ENCODE peak calls at places on chromosomes 2 and 18, in eight cellular contexts. B, F, A, Y, Q, U, H and P are unnamed samples.

GRCh38 chr2:159677654-159678053 is 34.7 kb upstream of the MARCHF7 start:
- DNase-seq in H (no peak), Q (no peak), A (peak), B (no peak), U (no peak), Y (no peak), F (no peak), P (no peak)

GRCh38 chr2:159010340-159010739 is 41.9 kb downstream of the TANC1 start:
- DNase-seq in A (peak), Y (no peak), B (no peak), H (no peak), U (no peak), Q (no peak), F (no peak), P (no peak)

GRCh38 chr2:188085421-188085820 is 206.3 kb upstream of the GULP1 start:
- DNase-seq in A (no peak), H (no peak), B (no peak), Q (no peak), U (no peak), F (no peak), Y (no peak), P (no peak)

GRCh38 chr2:212135739-212136138 is 402.9 kb downstream of the ERBB4 start:
- DNase-seq in Y (no peak), B (no peak), F (no peak), A (peak), H (no peak), U (no peak), Q (no peak), P (no peak)

GRCh38 chr2:136141510-136142154 is 23.7 kb upstream of the CXCR4 start:
- DNase-seq in B (no peak), A (no peak), Y (no peak), Q (no peak), H (no peak), F (no peak), U (no peak), P (no peak)

GRCh38 chr2:16165518-16166326 is 225.4 kb downstream of the MYCN start:
- DNase-seq in A (no peak), B (no peak), F (no peak), Y (no peak), H (no peak), Q (no peak), U (no peak), P (no peak)

GRCh38 chr2:150271952-150272351 is 215.5 kb downstream of the RND3 start:
- DNase-seq in Y (no peak), B (no peak), Q (no peak), A (peak), F (no peak), H (no peak), U (no peak), P (no peak)

GRCh38 chr2:206805922-206806607 is 40.7 kb downstream of the FASTKD2 start:
- DNase-seq in B (no peak), U (no peak), A (peak), F (no peak), H (no peak), Q (no peak), Y (no peak), P (no peak)

GRCh38 chr2:239832101-239832994 is 192.8 kb downstream of the NDUFA10 start:
- DNase-seq in A (no peak), Q (no peak), B (no peak), U (no peak), H (no peak), Y (peak), F (no peak), P (peak)

GRCh38 chr2:120635146-120635545 is 100.5 kb upstream of the GLI2 start:
- DNase-seq in Q (no peak), U (no peak), B (no peak), A (no peak), H (no peak), Y (no peak), F (no peak), P (no peak)

GRCh38 chr2:172279843-172280242 is 147.5 kb upstream of the ITGA6 start:
- DNase-seq in B (no peak), A (no peak), Q (no peak), F (no peak), Y (no peak), U (no peak), H (no peak), P (no peak)

GRCh38 chr2:46796843-46797625 is 118.6 kb downstream of the MCFD2 start:
- DNase-seq in B (no peak), H (no peak), A (no peak), Y (no peak), Q (no peak), F (no peak), U (no peak), P (no peak)

GRCh38 chr18:12837747-12838146 is 46.3 kb downstream of the PTPN2 start:
- DNase-seq in A (peak), Y (no peak), Q (no peak), F (no peak), B (no peak), U (no peak), H (no peak), P (no peak)

GRCh38 chr2:187349328-187349944 is 98.6 kb downstream of the CALCRL start:
- DNase-seq in Y (no peak), U (no peak), H (no peak), A (peak), Q (no peak), F (no peak), B (no peak), P (no peak)

GRCh38 chr2:173359231-173359630 is 4.6 kb downstream of the CDCA7 start:
- DNase-seq in F (no peak), B (no peak), U (no peak), Q (peak), H (peak), Y (no peak), A (no peak), P (no peak)

GRCh38 chr2:240164586-240164985 is 24.1 kb upstream of the OTOS start:
- DNase-seq in U (no peak), Q (no peak), Y (no peak), H (no peak), F (no peak), B (no peak), A (no peak), P (no peak)

GRCh38 chr2:183284606-183285005 is 160.4 kb downstream of the NUP35 start:
- DNase-seq in F (no peak), H (no peak), A (peak), B (no peak), Y (no peak), U (no peak), Q (no peak), P (no peak)

GRCh38 chr18:78721986-78722385 is 257.6 kb upstream of the SALL3 start:
- DNase-seq in Q (no peak), U (no peak), H (no peak), B (no peak), F (no peak), A (no peak), Y (no peak), P (no peak)

GRCh38 chr2:159411460-159411859 is 125.0 kb upstream of the WDSUB1 start:
- DNase-seq in U (no peak), Q (no peak), H (no peak), F (no peak), Y (no peak), B (no peak), A (no peak), P (no peak)

GRCh38 chr2:73089270-73090030 is 17.9 kb upstream of the SFXN5 start:
- DNase-seq in Q (no peak), A (peak), Y (peak), U (no peak), B (peak), H (no peak), F (peak), P (peak)

GRCh38 chr2:75481041-75481836 is 79.5 kb downstream of the EVA1A start:
- DNase-seq in A (peak), Y (no peak), B (no peak), H (peak), Q (peak), F (no peak), U (no peak), P (no peak)

GRCh38 chr18:36610258-36610657 is 218.5 kb downstream of the TPGS2 start:
- DNase-seq in U (no peak), Y (no peak), Q (no peak), H (peak), B (no peak), A (no peak), F (no peak), P (no peak)

GRCh38 chr2:25041307-25041927 is 459 bp upstream of the EFR3B start:
- DNase-seq in Y (peak), H (peak), A (peak), Q (peak), F (peak), B (peak), U (no peak), P (peak)

GRCh38 chr2:208725280-208725679 is 318.7 kb downstream of the PTH2R start:
- DNase-seq in H (no peak), Q (no peak), U (no peak), Y (no peak), A (no peak), B (no peak), F (no peak), P (no peak)

GRCh38 chr18:62596145-62597005 is 73.5 kb downstream of the ZCCHC2 start:
- DNase-seq in B (no peak), H (no peak), F (peak), U (no peak), Q (no peak), A (peak), Y (no peak), P (no peak)

GRCh38 chr2:55926246-55926645 is 2.7 kb upstream of the EFEMP1 start:
- DNase-seq in U (no peak), F (no peak), Y (no peak), A (no peak), H (no peak), B (no peak), Q (no peak), P (no peak)

GRCh38 chr2:55922488-55922887 is 1.1 kb downstream of the EFEMP1 start:
- DNase-seq in A (peak), Y (no peak), H (no peak), Q (no peak), F (no peak), U (no peak), B (no peak), P (no peak)

GRCh38 chr2:55926974-55927373 is 3.4 kb upstream of the EFEMP1 start:
- DNase-seq in U (no peak), Y (no peak), Q (no peak), F (no peak), B (no peak), H (no peak), A (no peak), P (no peak)

GRCh38 chr2:55923978-55924325 is 370 bp upstream of the EFEMP1 start:
- DNase-seq in Q (no peak), A (no peak), Y (no peak), B (no peak), F (no peak), U (no peak), H (no peak), P (no peak)

GRCh38 chr2:55923091-55923977 is at the start of gene EFEMP1:
- DNase-seq in Q (no peak), F (peak), U (no peak), Y (peak), A (peak), H (peak), B (peak), P (peak)
- H3K4me3 ChIP-seq in Q (no peak), F (peak), U (no peak), Y (peak), A (peak), H (peak), B (peak), P (peak)

GRCh38 chr2:60556441-60556997 is 3.1 kb upstream of the BCL11A start:
- DNase-seq in B (no peak), Q (peak), H (no peak), F (no peak), Y (no peak), A (no peak), U (no peak), P (no peak)

GRCh38 chr2:60558536-60558935 is 5.1 kb upstream of the BCL11A start:
- DNase-seq in F (no peak), Y (no peak), B (no peak), A (no peak), H (no peak), Q (no peak), U (no peak), P (no peak)

GRCh38 chr2:60555794-60556161 is 2.3 kb upstream of the BCL11A start:
- DNase-seq in B (no peak), U (no peak), Q (peak), H (no peak), A (no peak), F (no peak), Y (no peak), P (no peak)

GRCh38 chr2:60555066-60555793 is 1.8 kb upstream of the BCL11A start:
- DNase-seq in Q (peak), F (peak), Y (no peak), A (peak), B (no peak), H (peak), U (peak), P (peak)

GRCh38 chr2:60556998-60557955 is 3.8 kb upstream of the BCL11A start:
- DNase-seq in Y (no peak), U (no peak), F (no peak), A (no peak), Q (no peak), H (no peak), B (no peak), P (no peak)
- H3K4me3 ChIP-seq in Y (peak), U (peak), F (peak), A (no peak), Q (peak), H (peak), B (no peak), P (peak)

GRCh38 chr2:95297639-95298395 is 670 bp downstream of the KCNIP3 start:
- DNase-seq in A (no peak), F (no peak), Y (no peak), B (no peak), H (no peak), U (no peak), Q (no peak), P (no peak)

GRCh38 chr2:95298471-95299111 is 1.4 kb downstream of the KCNIP3 start:
- DNase-seq in F (no peak), Q (no peak), H (no peak), B (no peak), A (no peak), U (no peak), Y (no peak), P (no peak)

GRCh38 chr2:95295376-95295775 is 1.8 kb upstream of the KCNIP3 start:
- DNase-seq in A (no peak), B (no peak), Y (no peak), H (no peak), U (no peak), Q (no peak), F (no peak), P (no peak)

GRCh38 chr2:95296036-95296435 is 1.1 kb upstream of the KCNIP3 start:
- DNase-seq in H (no peak), U (no peak), A (no peak), Y (no peak), Q (no peak), B (no peak), F (no peak), P (no peak)

GRCh38 chr2:95297088-95297487 is at the start of gene KCNIP3:
- DNase-seq in A (no peak), Y (no peak), F (no peak), B (no peak), U (no peak), Q (no peak), H (no peak), P (no peak)
- H3K4me3 ChIP-seq in A (no peak), Y (no peak), F (peak), B (no peak), U (no peak), Q (no peak), H (no peak), P (no peak)

GRCh38 chr18:57928466-57928865 is 115.6 kb upstream of the NEDD4L start:
- DNase-seq in Q (no peak), H (no peak), A (no peak), B (no peak), Y (no peak), U (no peak), F (no peak), P (no peak)

GRCh38 chr18:57929922-57930321 is 114.1 kb upstream of the NEDD4L start:
- DNase-seq in U (no peak), Y (no peak), A (no peak), Q (no peak), F (no peak), B (no peak), H (no peak), P (no peak)

GRCh38 chr18:57931038-57931437 is 113.0 kb upstream of the NEDD4L start:
- DNase-seq in A (no peak), U (no peak), Y (no peak), H (peak), B (no peak), Q (peak), F (no peak), P (no peak)

GRCh38 chr18:57927511-57927910 is 116.5 kb upstream of the NEDD4L start:
- DNase-seq in U (no peak), H (no peak), Q (no peak), B (no peak), A (no peak), Y (no peak), F (no peak), P (no peak)

DNA sequence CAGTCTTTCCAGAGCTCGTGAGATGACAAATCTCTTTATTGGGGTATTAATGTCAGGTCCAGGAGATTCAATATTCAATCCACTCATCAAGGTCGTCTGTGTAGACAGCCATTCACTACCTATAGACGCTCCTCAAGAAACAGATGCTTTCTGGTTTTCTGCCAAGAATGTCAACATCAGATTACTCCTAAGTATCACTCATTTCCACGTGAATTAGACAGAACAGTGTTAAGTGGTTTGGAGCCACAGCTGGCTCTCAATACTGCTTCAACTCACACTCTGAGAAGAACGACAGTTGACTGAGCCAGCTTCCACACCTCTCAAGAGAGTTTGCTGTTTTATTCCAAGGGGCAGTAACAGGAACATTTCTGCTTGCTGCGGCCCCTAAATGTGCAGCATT is 113.5 kb upstream of the NEDD4L start:
- DNase-seq in H (no peak), Q (no peak), Y (no peak), U (no peak), B (no peak), F (no peak), A (peak), P (no peak)
- H3K4me3 ChIP-seq in H (no peak), Q (no peak), Y (no peak), U (no peak), B (no peak), F (no peak), A (no peak), P (no peak)

GRCh38 chr2:106138904-106139574 is 55.1 kb downstream of the UXS1 start:
- DNase-seq in A (no peak), Q (no peak), B (no peak), U (no peak), Y (no peak), F (no peak), H (peak), P (no peak)
- H3K4me3 ChIP-seq in A (no peak), Q (no peak), B (peak), U (peak), Y (no peak), F (no peak), H (peak), P (no peak)